ENCODE peak calls at places on chromosomes 6 and 20, in eight cellular contexts. P, X, G, I, C, D, U and J are unnamed samples.

GRCh38 chr6:18138906-18139305 is 16.0 kb downstream of the TPMT start:
- DNase-seq in P (no peak), X (no peak), G (peak; percentile 13), I (no peak), C (no peak), D (no peak), U (no peak), J (no peak)

GRCh38 chr20:2986466-2986865 is 57.0 kb upstream of the GNRH2 start:
- DNase-seq in P (no peak), X (no peak), G (no peak), I (no peak), C (no peak), D (no peak), U (no peak), J (no peak)

GRCh38 chr6:17930321-17930993 is 57.0 kb downstream of the KIF13A start:
- DNase-seq in P (peak; percentile 41), X (no peak), G (no peak), I (no peak), C (no peak), D (no peak), U (no peak), J (no peak)

GRCh38 chr20:3067139-3068009 is 4.0 kb upstream of the OXT start:
- DNase-seq in P (peak; percentile 2), X (no peak), G (no peak), I (no peak), C (no peak), D (no peak), U (no peak), J (no peak)

GRCh38 chr6:90249458-90249857 is 47.2 kb downstream of the BACH2 start:
- DNase-seq in P (no peak), X (no peak), G (no peak), I (no peak), C (no peak), D (no peak), U (no peak), J (no peak)

GRCh38 chr6:122569372-122569771 is 40.8 kb upstream of the PKIB start:
- DNase-seq in P (no peak), X (no peak), G (no peak), I (no peak), C (no peak), D (no peak), U (no peak), J (no peak)

GRCh38 chr6:154590770-154591169 is 80.3 kb upstream of the CNKSR3 start:
- DNase-seq in P (no peak), X (peak; percentile 34), G (no peak), I (no peak), C (no peak), D (no peak), U (no peak), J (no peak)

GRCh38 chr20:63382551-63383300 is 21.6 kb upstream of the CHRNA4 start:
- DNase-seq in P (no peak), X (no peak), G (no peak), I (no peak), C (no peak), D (no peak), U (no peak), J (peak; percentile 27)

GRCh38 chr6:166932616-166933015 is 23.7 kb downstream of the RNASET2 start:
- DNase-seq in P (no peak), X (no peak), G (no peak), I (no peak), C (no peak), D (no peak), U (no peak), J (no peak)

GRCh38 chr6:19866900-19867627 is 29.9 kb downstream of the ID4 start:
- DNase-seq in P (no peak), X (peak; percentile 9), G (no peak), I (no peak), C (no peak), D (peak; percentile 71), U (no peak), J (no peak)

GRCh38 chr6:152552616-152553209 is 84.4 kb downstream of the SYNE1 start:
- DNase-seq in P (peak; percentile 50), X (peak; percentile 60), G (peak; percentile 88), I (no peak), C (peak; percentile 75), D (peak; percentile 70), U (peak; percentile 11), J (peak; percentile 79)

GRCh38 chr20:62778601-62779416 is 17.5 kb upstream of the MRGBP start:
- DNase-seq in P (no peak), X (no peak), G (peak; percentile 73), I (no peak), C (no peak), D (no peak), U (no peak), J (no peak)

GRCh38 chr6:32153252-32153834 is 598 bp upstream of the PPT2 start:
- DNase-seq in P (peak; percentile 82), X (no peak), G (peak; percentile 75), I (no peak), C (peak; percentile 78), D (no peak), U (no peak), J (peak; percentile 63)

GRCh38 chr20:58112017-58112781 is 116.3 kb downstream of the ANKRD60 start:
- DNase-seq in P (no peak), X (peak; percentile 59), G (no peak), I (peak; percentile 50), C (no peak), D (no peak), U (peak; percentile 55), J (no peak)

GRCh38 chr6:24522090-24522820 is 27.5 kb downstream of the ALDH5A1 start:
- DNase-seq in P (no peak), X (no peak), G (peak; percentile 11), I (no peak), C (no peak), D (no peak), U (peak; percentile 59), J (no peak)

GRCh38 chr6:160038479-160038878 is 69.6 kb downstream of the IGF2R start:
- DNase-seq in P (no peak), X (no peak), G (no peak), I (no peak), C (no peak), D (no peak), U (no peak), J (no peak)

GRCh38 chr6:160040527-160041264 is 71.8 kb downstream of the IGF2R start:
- DNase-seq in P (no peak), X (no peak), G (no peak), I (no peak), C (no peak), D (no peak), U (no peak), J (no peak)

GRCh38 chr6:160041608-160042007 is 72.7 kb downstream of the IGF2R start:
- DNase-seq in P (no peak), X (peak; percentile 91), G (no peak), I (peak; percentile 81), C (no peak), D (no peak), U (no peak), J (peak; percentile 88)

GRCh38 chr6:160040055-160040454 is 71.2 kb downstream of the IGF2R start:
- DNase-seq in P (no peak), X (no peak), G (no peak), I (no peak), C (no peak), D (no peak), U (no peak), J (no peak)

DNA sequence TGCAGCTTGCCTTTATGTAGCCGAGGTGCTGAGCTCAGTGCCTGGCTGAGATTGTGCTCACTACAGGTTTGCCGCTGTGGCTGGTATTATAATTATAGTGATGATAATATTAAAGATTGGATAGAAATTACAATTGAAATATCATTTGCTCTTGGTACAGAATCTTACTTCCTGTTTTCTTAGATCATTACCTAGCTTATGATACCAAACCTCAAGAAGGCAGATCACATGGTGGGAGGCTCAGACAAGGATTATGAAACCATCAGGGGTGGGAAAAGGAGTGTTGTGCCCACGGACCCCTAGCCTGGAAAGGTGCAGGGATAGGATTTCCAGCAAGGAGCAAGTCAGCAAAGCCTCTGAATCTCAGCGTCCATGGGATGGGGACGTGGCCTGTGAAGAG is 70.6 kb downstream of the IGF2R start:
- DNase-seq in P (no peak), X (no peak), G (no peak), I (no peak), C (no peak), D (no peak), U (no peak), J (no peak)
- H3K4me1 ChIP-seq in P (peaks cover 5% of the 10 kb centered on the region), X (peaks cover 6% of the 10 kb centered on the region), G (no peaks in the 10 kb centered on the region), I (no peaks in the 10 kb centered on the region), C (no peaks in the 10 kb centered on the region), D (no peaks in the 10 kb centered on the region), U (no peaks in the 10 kb centered on the region), J (peaks cover 5% of the 10 kb centered on the region)

GRCh38 chr20:36544134-36545018 is 3.1 kb downstream of the MYL9 start:
- DNase-seq in P (no peak), X (no peak), G (no peak), I (no peak), C (peak; percentile 86), D (no peak), U (no peak), J (no peak)
- H3K4me3 ChIP-seq in P (no peak overlapping the region), X (peak overlapping the region; percentile 45), G (no peak overlapping the region), I (peak overlapping the region; percentile 85), C (peak overlapping the region; percentile 99), D (no peak overlapping the region), U (no peak overlapping the region), J (peak overlapping the region; percentile 63)

GRCh38 chr6:33390767-33391277 is 801 bp upstream of the KIFC1 start:
- DNase-seq in P (no peak), X (no peak), G (no peak), I (no peak), C (no peak), D (no peak), U (no peak), J (no peak)

GRCh38 chr6:33390173-33390572 is 1.4 kb upstream of the KIFC1 start:
- DNase-seq in P (no peak), X (no peak), G (no peak), I (no peak), C (no peak), D (no peak), U (no peak), J (no peak)

GRCh38 chr6:33391278-33392167 is at the start of gene KIFC1:
- DNase-seq in P (peak; percentile 98), X (peak; percentile 99), G (peak; percentile 99), I (peak; percentile 99), C (peak; percentile 100), D (peak; percentile 100), U (peak; percentile 99), J (peak; percentile 99)

GRCh38 chr6:33392168-33392947 is 735 bp downstream of the KIFC1 start:
- DNase-seq in P (no peak), X (no peak), G (peak; percentile 21), I (no peak), C (no peak), D (no peak), U (no peak), J (no peak)

DNA sequence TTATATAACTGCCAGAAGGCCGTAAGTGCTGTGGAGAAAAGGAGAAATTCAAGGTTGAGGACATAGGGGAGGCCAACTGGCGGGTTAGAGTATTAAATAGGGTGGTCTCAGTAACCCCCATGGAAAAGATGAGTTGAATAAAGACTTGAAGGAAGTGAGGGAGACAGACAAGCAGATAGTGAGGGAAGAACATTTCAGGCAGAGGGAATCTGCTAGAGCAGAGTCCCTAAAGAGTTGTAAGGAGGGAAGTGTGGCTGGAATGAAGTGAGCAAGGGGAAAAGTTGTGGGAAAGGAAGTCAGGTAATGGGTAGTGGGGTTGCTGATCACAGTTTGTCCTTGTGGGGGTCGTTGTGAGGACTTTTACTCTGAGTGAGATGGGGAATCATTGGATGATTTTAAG is 1.4 kb downstream of the KIFC1 start:
- DNase-seq in P (no peak), X (no peak), G (no peak), I (no peak), C (no peak), D (no peak), U (no peak), J (no peak)
- TF ChIP-seq POLR2AphosphoS5 in P (no peak), X (no peak), G (no peak), I (no peak), C (no peak), D (no peak), U (no peak), J (no peak)

GRCh38 chr20:25313608-25314007 is 65.7 kb downstream of the PYGB start:
- DNase-seq in P (no peak), X (no peak), G (no peak), I (no peak), C (no peak), D (no peak), U (no peak), J (no peak)
- H3K4me1 ChIP-seq in P (peaks cover 30% of the 10 kb centered on the region), X (peaks cover 2% of the 10 kb centered on the region), G (no peaks in the 10 kb centered on the region), I (peaks cover 7% of the 10 kb centered on the region), C (peaks cover 25% of the 10 kb centered on the region), D (peaks cover 29% of the 10 kb centered on the region), U (peaks cover 45% of the 10 kb centered on the region), J (peaks cover 14% of the 10 kb centered on the region)